ENCODE peak calls at places on chromosomes 1 and 21, in nine cellular contexts. One of them, this sample, is unnamed.

GRCh38 chr1:58583496-58583895 is 6.4 kb upstream of the TACSTD2 start:
- DNase-seq in COR-L47: no peak
- DNase-seq in endothelial cell: no peak
- DNase-seq in NCI-H2029: no peak
- DNase-seq in foreskin keratinocyte: no peak
- DNase-seq in hypothalamus: no peak
- DNase-seq in stimulated activated CD4-positive, alpha-beta T cell treated with anti-CD3 and anti-CD28 coated beads, TNF-alpha, amount 100 ng/mL, for 48 hours: no peak
- DNase-seq in EL: peak
- DNase-seq in mucosa of gallbladder: no peak
- DNase-seq in this sample: no peak

GRCh38 chr1:200733907-200734306 is 4.8 kb upstream of the CAMSAP2 start:
- DNase-seq in EL: no peak
- DNase-seq in stimulated activated CD4-positive, alpha-beta T cell treated with anti-CD3 and anti-CD28 coated beads, TNF-alpha, amount 100 ng/mL, for 48 hours: peak
- DNase-seq in COR-L47: no peak
- DNase-seq in endothelial cell: no peak
- DNase-seq in NCI-H2029: no peak
- DNase-seq in mucosa of gallbladder: no peak
- DNase-seq in foreskin keratinocyte: no peak
- DNase-seq in hypothalamus: no peak
- DNase-seq in this sample: no peak

GRCh38 chr1:94951509-94952208 is 24.7 kb upstream of the CNN3 start:
- DNase-seq in foreskin keratinocyte: peak
- DNase-seq in hypothalamus: no peak
- DNase-seq in mucosa of gallbladder: no peak
- DNase-seq in endothelial cell: no peak
- DNase-seq in stimulated activated CD4-positive, alpha-beta T cell treated with anti-CD3 and anti-CD28 coated beads, TNF-alpha, amount 100 ng/mL, for 48 hours: no peak
- DNase-seq in COR-L47: no peak
- DNase-seq in EL: no peak
- DNase-seq in NCI-H2029: no peak
- DNase-seq in this sample: no peak

GRCh38 chr1:179586107-179586823 is 5.4 kb upstream of the TDRD5 start:
- DNase-seq in mucosa of gallbladder: peak
- DNase-seq in endothelial cell: peak
- DNase-seq in foreskin keratinocyte: no peak
- DNase-seq in NCI-H2029: no peak
- DNase-seq in COR-L47: peak
- DNase-seq in hypothalamus: no peak
- DNase-seq in stimulated activated CD4-positive, alpha-beta T cell treated with anti-CD3 and anti-CD28 coated beads, TNF-alpha, amount 100 ng/mL, for 48 hours: no peak
- DNase-seq in EL: peak
- DNase-seq in this sample: peak

GRCh38 chr1:234603221-234604204 is 6.5 kb downstream of the IRF2BP2 start:
- DNase-seq in EL: peak
- DNase-seq in endothelial cell: no peak
- DNase-seq in COR-L47: no peak
- DNase-seq in stimulated activated CD4-positive, alpha-beta T cell treated with anti-CD3 and anti-CD28 coated beads, TNF-alpha, amount 100 ng/mL, for 48 hours: no peak
- DNase-seq in foreskin keratinocyte: no peak
- DNase-seq in mucosa of gallbladder: no peak
- DNase-seq in NCI-H2029: no peak
- DNase-seq in hypothalamus: no peak
- DNase-seq in this sample: peak

GRCh38 chr1:32998009-32998555 is 33.5 kb upstream of the RNF19B start:
- DNase-seq in COR-L47: no peak
- DNase-seq in foreskin keratinocyte: no peak
- DNase-seq in hypothalamus: no peak
- DNase-seq in stimulated activated CD4-positive, alpha-beta T cell treated with anti-CD3 and anti-CD28 coated beads, TNF-alpha, amount 100 ng/mL, for 48 hours: no peak
- DNase-seq in NCI-H2029: no peak
- DNase-seq in endothelial cell: no peak
- DNase-seq in EL: peak
- DNase-seq in mucosa of gallbladder: no peak
- DNase-seq in this sample: peak

GRCh38 chr1:17603091-17603841 is 63.8 kb downstream of the ARHGEF10L start:
- DNase-seq in stimulated activated CD4-positive, alpha-beta T cell treated with anti-CD3 and anti-CD28 coated beads, TNF-alpha, amount 100 ng/mL, for 48 hours: no peak
- DNase-seq in COR-L47: peak
- DNase-seq in mucosa of gallbladder: no peak
- DNase-seq in foreskin keratinocyte: no peak
- DNase-seq in endothelial cell: no peak
- DNase-seq in hypothalamus: no peak
- DNase-seq in NCI-H2029: no peak
- DNase-seq in EL: no peak
- DNase-seq in this sample: no peak

GRCh38 chr1:198935371-198935921 is 296.6 kb downstream of the PTPRC start:
- DNase-seq in COR-L47: peak
- DNase-seq in hypothalamus: no peak
- DNase-seq in mucosa of gallbladder: peak
- DNase-seq in foreskin keratinocyte: peak
- DNase-seq in endothelial cell: peak
- DNase-seq in stimulated activated CD4-positive, alpha-beta T cell treated with anti-CD3 and anti-CD28 coated beads, TNF-alpha, amount 100 ng/mL, for 48 hours: peak
- DNase-seq in EL: peak
- DNase-seq in NCI-H2029: peak
- DNase-seq in this sample: peak

GRCh38 chr1:231242516-231243198 is 1.6 kb downstream of the GNPAT start:
- DNase-seq in mucosa of gallbladder: no peak
- DNase-seq in endothelial cell: no peak
- DNase-seq in hypothalamus: no peak
- DNase-seq in COR-L47: no peak
- DNase-seq in EL: no peak
- DNase-seq in stimulated activated CD4-positive, alpha-beta T cell treated with anti-CD3 and anti-CD28 coated beads, TNF-alpha, amount 100 ng/mL, for 48 hours: no peak
- DNase-seq in NCI-H2029: no peak
- DNase-seq in foreskin keratinocyte: no peak
- DNase-seq in this sample: peak

GRCh38 chr1:207672525-207673130 is 27.7 kb downstream of the CR1L start:
- DNase-seq in hypothalamus: peak
- DNase-seq in foreskin keratinocyte: peak
- DNase-seq in EL: peak
- DNase-seq in mucosa of gallbladder: peak
- DNase-seq in endothelial cell: peak
- DNase-seq in NCI-H2029: no peak
- DNase-seq in COR-L47: peak
- DNase-seq in stimulated activated CD4-positive, alpha-beta T cell treated with anti-CD3 and anti-CD28 coated beads, TNF-alpha, amount 100 ng/mL, for 48 hours: no peak
- DNase-seq in this sample: peak

GRCh38 chr1:94514095-94514727 is 27.3 kb downstream of the F3 start:
- DNase-seq in NCI-H2029: no peak
- DNase-seq in mucosa of gallbladder: peak
- DNase-seq in endothelial cell: peak
- DNase-seq in EL: no peak
- DNase-seq in stimulated activated CD4-positive, alpha-beta T cell treated with anti-CD3 and anti-CD28 coated beads, TNF-alpha, amount 100 ng/mL, for 48 hours: no peak
- DNase-seq in COR-L47: peak
- DNase-seq in hypothalamus: no peak
- DNase-seq in foreskin keratinocyte: no peak
- DNase-seq in this sample: peak

GRCh38 chr1:109643385-109644230 is 12.3 kb upstream of the GSTM4 start:
- DNase-seq in endothelial cell: peak
- DNase-seq in stimulated activated CD4-positive, alpha-beta T cell treated with anti-CD3 and anti-CD28 coated beads, TNF-alpha, amount 100 ng/mL, for 48 hours: peak
- DNase-seq in EL: peak
- DNase-seq in mucosa of gallbladder: peak
- DNase-seq in COR-L47: peak
- DNase-seq in hypothalamus: peak
- DNase-seq in foreskin keratinocyte: no peak
- DNase-seq in NCI-H2029: peak
- DNase-seq in this sample: peak

GRCh38 chr1:160089883-160090282 is 8.5 kb downstream of the IGSF8 start:
- DNase-seq in foreskin keratinocyte: no peak
- DNase-seq in hypothalamus: no peak
- DNase-seq in mucosa of gallbladder: no peak
- DNase-seq in NCI-H2029: no peak
- DNase-seq in COR-L47: no peak
- DNase-seq in stimulated activated CD4-positive, alpha-beta T cell treated with anti-CD3 and anti-CD28 coated beads, TNF-alpha, amount 100 ng/mL, for 48 hours: no peak
- DNase-seq in EL: no peak
- DNase-seq in endothelial cell: no peak
- DNase-seq in this sample: no peak

GRCh38 chr1:97204468-97204867 is 482.9 kb downstream of the PTBP2 start:
- DNase-seq in NCI-H2029: no peak
- DNase-seq in foreskin keratinocyte: no peak
- DNase-seq in COR-L47: no peak
- DNase-seq in hypothalamus: no peak
- DNase-seq in EL: peak
- DNase-seq in stimulated activated CD4-positive, alpha-beta T cell treated with anti-CD3 and anti-CD28 coated beads, TNF-alpha, amount 100 ng/mL, for 48 hours: no peak
- DNase-seq in endothelial cell: no peak
- DNase-seq in mucosa of gallbladder: no peak
- DNase-seq in this sample: peak

GRCh38 chr1:206935491-206936067 is 10.7 kb downstream of the PIGR start:
- DNase-seq in hypothalamus: no peak
- DNase-seq in COR-L47: peak
- DNase-seq in NCI-H2029: no peak
- DNase-seq in stimulated activated CD4-positive, alpha-beta T cell treated with anti-CD3 and anti-CD28 coated beads, TNF-alpha, amount 100 ng/mL, for 48 hours: peak
- DNase-seq in mucosa of gallbladder: no peak
- DNase-seq in foreskin keratinocyte: no peak
- DNase-seq in EL: peak
- DNase-seq in endothelial cell: peak
- DNase-seq in this sample: peak

GRCh38 chr1:31152181-31152768 is 86.8 kb upstream of the PUM1 start:
- DNase-seq in NCI-H2029: no peak
- DNase-seq in mucosa of gallbladder: no peak
- DNase-seq in EL: peak
- DNase-seq in foreskin keratinocyte: peak
- DNase-seq in endothelial cell: no peak
- DNase-seq in COR-L47: no peak
- DNase-seq in stimulated activated CD4-positive, alpha-beta T cell treated with anti-CD3 and anti-CD28 coated beads, TNF-alpha, amount 100 ng/mL, for 48 hours: no peak
- DNase-seq in hypothalamus: no peak
- DNase-seq in this sample: peak

GRCh38 chr1:197910120-197911110 is 6.8 kb upstream of the LHX9 start:
- DNase-seq in endothelial cell: no peak
- DNase-seq in stimulated activated CD4-positive, alpha-beta T cell treated with anti-CD3 and anti-CD28 coated beads, TNF-alpha, amount 100 ng/mL, for 48 hours: no peak
- DNase-seq in COR-L47: no peak
- DNase-seq in NCI-H2029: no peak
- DNase-seq in mucosa of gallbladder: no peak
- DNase-seq in EL: no peak
- DNase-seq in foreskin keratinocyte: no peak
- DNase-seq in hypothalamus: no peak
- DNase-seq in this sample: no peak

GRCh38 chr1:211133393-211133840 is 531 bp downstream of the KCNH1 start:
- DNase-seq in hypothalamus: no peak
- DNase-seq in mucosa of gallbladder: no peak
- DNase-seq in endothelial cell: peak
- DNase-seq in stimulated activated CD4-positive, alpha-beta T cell treated with anti-CD3 and anti-CD28 coated beads, TNF-alpha, amount 100 ng/mL, for 48 hours: no peak
- DNase-seq in COR-L47: peak
- DNase-seq in EL: peak
- DNase-seq in foreskin keratinocyte: no peak
- DNase-seq in NCI-H2029: no peak
- DNase-seq in this sample: peak

GRCh38 chr1:219686171-219686570 is 73.3 kb upstream of the ZC3H11B start:
- DNase-seq in NCI-H2029: no peak
- DNase-seq in mucosa of gallbladder: no peak
- DNase-seq in hypothalamus: no peak
- DNase-seq in COR-L47: no peak
- DNase-seq in stimulated activated CD4-positive, alpha-beta T cell treated with anti-CD3 and anti-CD28 coated beads, TNF-alpha, amount 100 ng/mL, for 48 hours: no peak
- DNase-seq in EL: no peak
- DNase-seq in foreskin keratinocyte: no peak
- DNase-seq in endothelial cell: no peak
- DNase-seq in this sample: no peak

GRCh38 chr1:94020764-94021579 is 100.0 kb downstream of the ABCA4 start:
- DNase-seq in stimulated activated CD4-positive, alpha-beta T cell treated with anti-CD3 and anti-CD28 coated beads, TNF-alpha, amount 100 ng/mL, for 48 hours: no peak
- DNase-seq in NCI-H2029: peak
- DNase-seq in foreskin keratinocyte: no peak
- DNase-seq in hypothalamus: no peak
- DNase-seq in mucosa of gallbladder: no peak
- DNase-seq in endothelial cell: no peak
- DNase-seq in COR-L47: no peak
- DNase-seq in EL: peak
- DNase-seq in this sample: no peak

GRCh38 chr1:236507022-236507700 is 16.6 kb upstream of the LGALS8 start:
- DNase-seq in foreskin keratinocyte: no peak
- DNase-seq in COR-L47: no peak
- DNase-seq in endothelial cell: no peak
- DNase-seq in stimulated activated CD4-positive, alpha-beta T cell treated with anti-CD3 and anti-CD28 coated beads, TNF-alpha, amount 100 ng/mL, for 48 hours: no peak
- DNase-seq in hypothalamus: no peak
- DNase-seq in NCI-H2029: peak
- DNase-seq in EL: peak
- DNase-seq in mucosa of gallbladder: peak
- DNase-seq in this sample: no peak

GRCh38 chr21:34510148-34511142 is 1.6 kb downstream of the KCNE1 start:
- DNase-seq in foreskin keratinocyte: no peak
- DNase-seq in NCI-H2029: peak
- DNase-seq in EL: peak
- DNase-seq in mucosa of gallbladder: peak
- DNase-seq in COR-L47: peak
- DNase-seq in stimulated activated CD4-positive, alpha-beta T cell treated with anti-CD3 and anti-CD28 coated beads, TNF-alpha, amount 100 ng/mL, for 48 hours: peak
- DNase-seq in hypothalamus: peak
- DNase-seq in endothelial cell: peak
- DNase-seq in this sample: peak

GRCh38 chr1:247209306-247209900 is 37.6 kb upstream of the ZNF124 start:
- DNase-seq in NCI-H2029: no peak
- DNase-seq in EL: peak
- DNase-seq in foreskin keratinocyte: peak
- DNase-seq in COR-L47: no peak
- DNase-seq in hypothalamus: no peak
- DNase-seq in mucosa of gallbladder: no peak
- DNase-seq in endothelial cell: no peak
- DNase-seq in stimulated activated CD4-positive, alpha-beta T cell treated with anti-CD3 and anti-CD28 coated beads, TNF-alpha, amount 100 ng/mL, for 48 hours: no peak
- DNase-seq in this sample: no peak

GRCh38 chr1:21603177-21604138 is 65.7 kb downstream of the RAP1GAP start:
- DNase-seq in NCI-H2029: no peak
- DNase-seq in mucosa of gallbladder: no peak
- DNase-seq in hypothalamus: no peak
- DNase-seq in foreskin keratinocyte: no peak
- DNase-seq in COR-L47: no peak
- DNase-seq in endothelial cell: no peak
- DNase-seq in stimulated activated CD4-positive, alpha-beta T cell treated with anti-CD3 and anti-CD28 coated beads, TNF-alpha, amount 100 ng/mL, for 48 hours: no peak
- DNase-seq in EL: no peak
- DNase-seq in this sample: no peak

GRCh38 chr1:54254055-54254454 is 54.1 kb downstream of the MRPL37 start:
- DNase-seq in NCI-H2029: no peak
- DNase-seq in endothelial cell: peak
- DNase-seq in hypothalamus: no peak
- DNase-seq in COR-L47: peak
- DNase-seq in mucosa of gallbladder: no peak
- DNase-seq in EL: peak
- DNase-seq in foreskin keratinocyte: no peak
- DNase-seq in stimulated activated CD4-positive, alpha-beta T cell treated with anti-CD3 and anti-CD28 coated beads, TNF-alpha, amount 100 ng/mL, for 48 hours: no peak
- DNase-seq in this sample: no peak

GRCh38 chr1:20233394-20233793 is 47.1 kb upstream of the PLA2G2C start:
- DNase-seq in EL: peak
- DNase-seq in COR-L47: no peak
- DNase-seq in NCI-H2029: no peak
- DNase-seq in stimulated activated CD4-positive, alpha-beta T cell treated with anti-CD3 and anti-CD28 coated beads, TNF-alpha, amount 100 ng/mL, for 48 hours: no peak
- DNase-seq in endothelial cell: no peak
- DNase-seq in foreskin keratinocyte: no peak
- DNase-seq in mucosa of gallbladder: no peak
- DNase-seq in hypothalamus: no peak
- DNase-seq in this sample: no peak

GRCh38 chr1:61051455-61052392 is 30.6 kb upstream of the NFIA start:
- DNase-seq in hypothalamus: no peak
- DNase-seq in mucosa of gallbladder: no peak
- DNase-seq in foreskin keratinocyte: no peak
- DNase-seq in NCI-H2029: peak
- DNase-seq in endothelial cell: no peak
- DNase-seq in stimulated activated CD4-positive, alpha-beta T cell treated with anti-CD3 and anti-CD28 coated beads, TNF-alpha, amount 100 ng/mL, for 48 hours: no peak
- DNase-seq in EL: no peak
- DNase-seq in COR-L47: no peak
- DNase-seq in this sample: no peak

GRCh38 chr21:46161180-46161799 is 5.9 kb upstream of the FTCD start:
- DNase-seq in COR-L47: no peak
- DNase-seq in foreskin keratinocyte: no peak
- DNase-seq in mucosa of gallbladder: no peak
- DNase-seq in stimulated activated CD4-positive, alpha-beta T cell treated with anti-CD3 and anti-CD28 coated beads, TNF-alpha, amount 100 ng/mL, for 48 hours: no peak
- DNase-seq in NCI-H2029: no peak
- DNase-seq in hypothalamus: no peak
- DNase-seq in endothelial cell: no peak
- DNase-seq in EL: no peak
- DNase-seq in this sample: no peak

GRCh38 chr1:69086148-69086547 is 481.6 kb upstream of the LRRC7 start:
- DNase-seq in stimulated activated CD4-positive, alpha-beta T cell treated with anti-CD3 and anti-CD28 coated beads, TNF-alpha, amount 100 ng/mL, for 48 hours: no peak
- DNase-seq in mucosa of gallbladder: no peak
- DNase-seq in hypothalamus: no peak
- DNase-seq in endothelial cell: no peak
- DNase-seq in NCI-H2029: no peak
- DNase-seq in EL: no peak
- DNase-seq in foreskin keratinocyte: no peak
- DNase-seq in COR-L47: no peak
- DNase-seq in this sample: no peak

GRCh38 chr21:27298465-27298864 is 331.6 kb upstream of the ADAMTS5 start:
- DNase-seq in NCI-H2029: no peak
- DNase-seq in foreskin keratinocyte: no peak
- DNase-seq in mucosa of gallbladder: no peak
- DNase-seq in COR-L47: peak
- DNase-seq in EL: no peak
- DNase-seq in stimulated activated CD4-positive, alpha-beta T cell treated with anti-CD3 and anti-CD28 coated beads, TNF-alpha, amount 100 ng/mL, for 48 hours: no peak
- DNase-seq in endothelial cell: no peak
- DNase-seq in hypothalamus: no peak
- DNase-seq in this sample: no peak

GRCh38 chr1:166884971-166885370 is 8.9 kb upstream of the TADA1 start:
- DNase-seq in COR-L47: no peak
- DNase-seq in endothelial cell: no peak
- DNase-seq in NCI-H2029: no peak
- DNase-seq in foreskin keratinocyte: no peak
- DNase-seq in mucosa of gallbladder: no peak
- DNase-seq in EL: no peak
- DNase-seq in stimulated activated CD4-positive, alpha-beta T cell treated with anti-CD3 and anti-CD28 coated beads, TNF-alpha, amount 100 ng/mL, for 48 hours: no peak
- DNase-seq in hypothalamus: no peak
- DNase-seq in this sample: no peak

This sample was measured in LHCN-M2.